ENCODE peak calls at places on chromosomes 12 and 14, in four cellular contexts. One of them, this sample, is unnamed.

GRCh38 chr14:64880382-64881121 is 845 bp upstream of the SPTB start:
- DNase-seq in left ventricle myocardium inferior: peak; percentile 49
- DNase-seq in stomach: peak; percentile 46
- DNase-seq in prostate gland: peak; percentile 14
- DNase-seq in this sample: no peak

GRCh38 chr12:62671321-62671720 is 204.7 kb downstream of the MON2 start:
- DNase-seq in stomach: no peak
- DNase-seq in left ventricle myocardium inferior: no peak
- DNase-seq in prostate gland: peak; percentile 21
- DNase-seq in this sample: no peak

GRCh38 chr12:23431006-23431405 is 518.5 kb downstream of the SOX5 start:
- DNase-seq in stomach: no peak
- DNase-seq in left ventricle myocardium inferior: no peak
- DNase-seq in prostate gland: no peak
- DNase-seq in this sample: no peak

GRCh38 chr12:59486827-59487226 is 109.0 kb upstream of the SLC16A7 start:
- DNase-seq in stomach: no peak
- DNase-seq in prostate gland: no peak
- DNase-seq in left ventricle myocardium inferior: no peak
- DNase-seq in this sample: no peak

GRCh38 chr14:106790189-106791036 is 1264.0 kb downstream of the TMEM121 start:
- DNase-seq in stomach: peak; percentile 85
- DNase-seq in left ventricle myocardium inferior: peak; percentile 44
- DNase-seq in prostate gland: no peak
- DNase-seq in this sample: no peak

GRCh38 chr12:111408116-111408440 is 2.4 kb downstream of the SH2B3 start:
- DNase-seq in prostate gland: no peak
- DNase-seq in left ventricle myocardium inferior: no peak
- DNase-seq in stomach: no peak
- DNase-seq in this sample: no peak

GRCh38 chr12:118979763-118980406 is 1.5 kb upstream of the SRRM4 start:
- DNase-seq in prostate gland: peak; percentile 16
- DNase-seq in stomach: peak; percentile 46
- DNase-seq in left ventricle myocardium inferior: no peak
- DNase-seq in this sample: no peak

GRCh38 chr14:75981426-75981825 is 369 bp downstream of the TGFB3 start:
- DNase-seq in prostate gland: no peak
- DNase-seq in stomach: no peak
- DNase-seq in left ventricle myocardium inferior: no peak
- DNase-seq in this sample: no peak

GRCh38 chr14:23294734-23295561 is 7.7 kb downstream of the PPP1R3E start:
- DNase-seq in left ventricle myocardium inferior: no peak
- DNase-seq in stomach: peak; percentile 50
- DNase-seq in prostate gland: no peak
- DNase-seq in this sample: no peak

GRCh38 chr12:48482198-48482597 is at the start of gene C12orf54:
- DNase-seq in left ventricle myocardium inferior: no peak
- DNase-seq in stomach: no peak
- DNase-seq in prostate gland: no peak
- DNase-seq in this sample: no peak

GRCh38 chr12:106893451-106893850 is 62.3 kb upstream of the TMEM263 start:
- DNase-seq in stomach: no peak
- DNase-seq in prostate gland: no peak
- DNase-seq in left ventricle myocardium inferior: no peak
- DNase-seq in this sample: no peak

GRCh38 chr12:108689314-108690190 is 41.8 kb downstream of the CORO1C start:
- DNase-seq in stomach: no peak
- DNase-seq in left ventricle myocardium inferior: no peak
- DNase-seq in prostate gland: peak; percentile 21
- DNase-seq in this sample: no peak

GRCh38 chr12:3190101-3190500 is 112.9 kb downstream of the TSPAN9 start:
- DNase-seq in stomach: no peak
- DNase-seq in prostate gland: no peak
- DNase-seq in left ventricle myocardium inferior: no peak
- DNase-seq in this sample: no peak

GRCh38 chr14:92959189-92959531 is 36.2 kb downstream of the CHGA start:
- DNase-seq in stomach: no peak
- DNase-seq in left ventricle myocardium inferior: peak; percentile 41
- DNase-seq in prostate gland: no peak
- DNase-seq in this sample: no peak

GRCh38 chr14:35155962-35156361 is 33.6 kb downstream of the PRORP start:
- DNase-seq in prostate gland: no peak
- DNase-seq in stomach: no peak
- DNase-seq in left ventricle myocardium inferior: no peak
- DNase-seq in this sample: no peak

GRCh38 chr14:104116544-104117340 is 21.6 kb upstream of the KIF26A start:
- DNase-seq in prostate gland: peak; percentile 54
- DNase-seq in left ventricle myocardium inferior: peak; percentile 11
- DNase-seq in stomach: peak; percentile 85
- DNase-seq in this sample: no peak

GRCh38 chr12:122079532-122080081 is 1.1 kb downstream of the MLXIP start:
- DNase-seq in stomach: no peak
- DNase-seq in prostate gland: no peak
- DNase-seq in left ventricle myocardium inferior: no peak
- DNase-seq in this sample: no peak

GRCh38 chr14:103512701-103513611 is 9.7 kb downstream of the CKB start:
- DNase-seq in prostate gland: peak; percentile 92
- DNase-seq in stomach: peak; percentile 70
- DNase-seq in left ventricle myocardium inferior: peak; percentile 49
- DNase-seq in this sample: peak; percentile 76

GRCh38 chr12:12804432-12804886 is 8.7 kb upstream of the DDX47 start:
- DNase-seq in stomach: no peak
- DNase-seq in prostate gland: no peak
- DNase-seq in left ventricle myocardium inferior: no peak
- DNase-seq in this sample: no peak

GRCh38 chr14:34685819-34686428 is 28.5 kb downstream of the CFL2 start:
- DNase-seq in prostate gland: no peak
- DNase-seq in stomach: no peak
- DNase-seq in left ventricle myocardium inferior: no peak
- DNase-seq in this sample: no peak

GRCh38 chr12:91677556-91677955 is 468.1 kb downstream of the BTG1 start:
- DNase-seq in left ventricle myocardium inferior: no peak
- DNase-seq in prostate gland: no peak
- DNase-seq in stomach: no peak
- DNase-seq in this sample: no peak

GRCh38 chr12:81811066-81811777 is 52.1 kb upstream of the PPFIA2 start:
- DNase-seq in left ventricle myocardium inferior: no peak
- DNase-seq in prostate gland: no peak
- DNase-seq in stomach: no peak
- DNase-seq in this sample: no peak

GRCh38 chr14:76943072-76943471 is 85.4 kb downstream of the IRF2BPL start:
- DNase-seq in prostate gland: no peak
- DNase-seq in left ventricle myocardium inferior: no peak
- DNase-seq in stomach: no peak
- DNase-seq in this sample: no peak

GRCh38 chr14:102481791-102482238 is 27.8 kb downstream of the ANKRD9 start:
- DNase-seq in stomach: no peak
- DNase-seq in prostate gland: peak; percentile 72
- DNase-seq in left ventricle myocardium inferior: no peak
- DNase-seq in this sample: no peak

GRCh38 chr14:78530078-78530477 is 359.9 kb downstream of the NRXN3 start:
- DNase-seq in prostate gland: peak; percentile 4
- DNase-seq in left ventricle myocardium inferior: no peak
- DNase-seq in stomach: no peak
- DNase-seq in this sample: no peak

GRCh38 chr12:54472494-54473262 is 724 bp downstream of the GTSF1 start:
- DNase-seq in prostate gland: no peak
- DNase-seq in left ventricle myocardium inferior: no peak
- DNase-seq in stomach: no peak
- DNase-seq in this sample: no peak

GRCh38 chr14:95432152-95433093 is 84.0 kb downstream of the SYNE3 start:
- DNase-seq in left ventricle myocardium inferior: peak; percentile 41
- DNase-seq in prostate gland: peak; percentile 36
- DNase-seq in stomach: peak; percentile 64
- DNase-seq in this sample: no peak

GRCh38 chr12:95944108-95944704 is 1.1 kb downstream of the AMDHD1 start:
- DNase-seq in prostate gland: no peak
- DNase-seq in stomach: no peak
- DNase-seq in left ventricle myocardium inferior: no peak
- DNase-seq in this sample: no peak
- H3K4me3 ChIP-seq in prostate gland: no peak overlapping the region
- H3K4me3 ChIP-seq in stomach: no peak overlapping the region
- H3K4me3 ChIP-seq in left ventricle myocardium inferior: no peak overlapping the region
- H3K4me3 ChIP-seq in this sample: no peak overlapping the region

DNA sequence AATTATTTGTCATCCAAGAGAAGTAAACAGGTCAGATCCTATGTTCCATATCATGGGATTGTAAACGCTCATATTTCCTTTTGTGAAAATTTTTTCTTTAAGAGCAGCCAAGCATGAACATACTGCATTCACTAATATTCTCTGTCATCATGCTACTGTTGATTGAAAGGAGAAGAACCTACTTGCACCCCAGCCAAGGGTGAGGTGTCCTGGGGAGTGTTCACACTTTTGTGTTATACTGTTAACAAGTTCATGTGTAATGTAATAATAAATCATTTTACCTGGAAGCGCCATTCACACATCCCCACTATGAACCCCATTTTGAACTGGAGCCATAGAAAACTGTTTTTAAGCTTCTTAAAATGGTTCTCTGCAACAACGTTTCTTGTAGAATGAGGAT is 53.6 kb downstream of the HMGA2 start:
- DNase-seq in prostate gland: no peak
- DNase-seq in stomach: no peak
- DNase-seq in left ventricle myocardium inferior: no peak
- DNase-seq in this sample: no peak
- H3K27ac ChIP-seq in prostate gland: no peak overlapping the region
- H3K27ac ChIP-seq in stomach: no peak overlapping the region
- H3K27ac ChIP-seq in left ventricle myocardium inferior: no peak overlapping the region
- H3K27ac ChIP-seq in this sample: no peak overlapping the region

GRCh38 chr14:50103558-50103957 is 12.8 kb downstream of the VCPKMT start:
- DNase-seq in stomach: no peak
- DNase-seq in left ventricle myocardium inferior: no peak
- DNase-seq in prostate gland: no peak
- DNase-seq in this sample: no peak
- H3K4me3 ChIP-seq in stomach: no peak overlapping the region
- H3K4me3 ChIP-seq in left ventricle myocardium inferior: no peak overlapping the region
- H3K4me3 ChIP-seq in prostate gland: no peak overlapping the region
- H3K4me3 ChIP-seq in this sample: no peak overlapping the region

GRCh38 chr14:24368215-24368561 is 204 bp downstream of the NFATC4 start:
- DNase-seq in left ventricle myocardium inferior: no peak
- DNase-seq in stomach: no peak
- DNase-seq in prostate gland: no peak
- DNase-seq in this sample: no peak

GRCh38 chr14:24368562-24369252 is 723 bp downstream of the NFATC4 start:
- DNase-seq in stomach: no peak
- DNase-seq in left ventricle myocardium inferior: peak; percentile 52
- DNase-seq in prostate gland: no peak
- DNase-seq in this sample: no peak

GRCh38 chr14:24367506-24368214 is at the start of gene NFATC4:
- DNase-seq in prostate gland: peak; percentile 56
- DNase-seq in left ventricle myocardium inferior: peak; percentile 75
- DNase-seq in stomach: peak; percentile 70
- DNase-seq in this sample: peak; percentile 67

GRCh38 chr14:24369463-24369862 is 1.5 kb downstream of the NFATC4 start:
- DNase-seq in prostate gland: no peak
- DNase-seq in stomach: no peak
- DNase-seq in left ventricle myocardium inferior: no peak
- DNase-seq in this sample: no peak

DNA sequence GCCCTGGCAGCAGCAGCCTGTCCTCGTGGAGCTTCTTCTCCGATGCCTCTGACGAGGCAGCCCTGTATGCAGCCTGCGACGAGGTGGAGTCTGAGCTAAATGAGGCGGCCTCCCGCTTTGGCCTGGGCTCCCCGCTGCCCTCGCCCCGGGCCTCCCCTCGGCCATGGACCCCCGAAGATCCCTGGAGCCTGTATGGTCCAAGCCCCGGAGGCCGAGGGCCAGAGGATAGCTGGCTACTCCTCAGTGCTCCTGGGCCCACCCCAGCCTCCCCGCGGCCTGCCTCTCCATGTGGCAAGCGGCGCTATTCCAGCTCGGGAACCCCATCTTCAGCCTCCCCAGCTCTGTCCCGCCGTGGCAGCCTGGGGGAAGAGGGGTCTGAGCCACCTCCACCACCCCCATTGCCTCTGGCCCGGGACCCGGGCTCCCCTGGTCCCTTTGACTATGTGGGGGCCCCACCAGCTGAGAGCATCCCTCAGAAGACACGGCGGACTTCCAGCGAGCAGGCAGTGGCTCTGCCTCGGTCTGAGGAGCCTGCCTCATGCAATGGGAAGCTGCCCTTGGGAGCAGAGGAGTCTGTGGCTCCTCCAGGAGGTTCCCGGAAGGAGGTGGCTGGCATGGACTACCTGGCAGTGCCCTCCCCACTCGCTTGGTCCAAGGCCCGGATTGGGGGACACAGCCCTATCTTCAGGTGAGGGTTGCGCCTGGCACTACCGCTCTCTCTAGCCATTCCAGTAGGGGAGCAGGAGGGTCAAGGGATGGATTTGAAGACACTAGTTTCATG is 2.1 kb downstream of the NFATC4 start:
- DNase-seq in prostate gland: no peak
- DNase-seq in left ventricle myocardium inferior: no peak
- DNase-seq in stomach: no peak
- DNase-seq in this sample: no peak
- H3K27ac ChIP-seq in prostate gland: no peak overlapping the region
- H3K27ac ChIP-seq in left ventricle myocardium inferior: peak overlapping the region; percentile 93
- H3K27ac ChIP-seq in stomach: peak overlapping the region; percentile 92
- H3K27ac ChIP-seq in this sample: peak overlapping the region; percentile 5

This sample was measured in thoracic aorta.